ENCODE peak calls at places on chromosome 21, in seven cellular contexts. Y is CD8-positive, alpha-beta T cell; B is astrocyte of the spinal cord; X is PC-9; L is body of pancreas; D is foreskin fibroblast; W is heart left ventricle. F is an unnamed sample.

GRCh38 chr21:36846624-36847023 is 119.8 kb downstream of the HLCS start:
- DNase-seq in Y (no peak), W (no peak), X (no peak), B (no peak), D (no peak), L (no peak), F (no peak)

GRCh38 chr21:15837603-15838002 is 107.8 kb downstream of the USP25 start:
- DNase-seq in D (peak; percentile 23), W (no peak), X (no peak), B (peak; percentile 30), Y (no peak), L (no peak), F (no peak)

GRCh38 chr21:37914211-37914900 is 1.9 kb downstream of the KCNJ6 start:
- DNase-seq in L (no peak), D (no peak), W (no peak), Y (no peak), B (peak; percentile 15), X (no peak), F (no peak)

GRCh38 chr21:16370176-16370575 is 640.4 kb downstream of the USP25 start:
- DNase-seq in Y (no peak), B (no peak), D (no peak), W (no peak), L (no peak), X (no peak), F (no peak)

GRCh38 chr21:41141031-41141457 is 26.9 kb upstream of the BACE2 start:
- DNase-seq in L (peak; percentile 37), X (peak; percentile 52), W (no peak), Y (no peak), B (peak; percentile 27), D (no peak), F (no peak)

GRCh38 chr21:39852021-39852721 is 15.1 kb upstream of the PCP4 start:
- DNase-seq in D (no peak), Y (no peak), W (no peak), L (no peak), B (no peak), X (no peak), F (no peak)

GRCh38 chr21:36087362-36088138 is 17.7 kb downstream of the CBR1 start:
- DNase-seq in X (no peak), B (no peak), Y (no peak), L (no peak), D (peak; percentile 14), W (no peak), F (no peak)

GRCh38 chr21:15521644-15522001 is 208.2 kb upstream of the USP25 start:
- DNase-seq in D (no peak), B (no peak), W (no peak), Y (no peak), X (no peak), L (no peak), F (no peak)

GRCh38 chr21:14706712-14707111 is 160.6 kb upstream of the SAMSN1 start:
- DNase-seq in B (no peak), D (no peak), Y (no peak), X (no peak), L (no peak), W (no peak), F (no peak)

GRCh38 chr21:41677671-41678015 is 89.2 kb downstream of the RIPK4 start:
- DNase-seq in L (peak; percentile 70), W (no peak), D (no peak), Y (no peak), X (peak; percentile 38), B (no peak), F (no peak)

GRCh38 chr21:15005391-15005790 is 59.4 kb downstream of the NRIP1 start:
- DNase-seq in W (no peak), L (no peak), B (peak; percentile 45), Y (peak; percentile 7), D (no peak), X (no peak), F (no peak)

GRCh38 chr21:17343055-17343454 is 169.8 kb upstream of the CXADR start:
- DNase-seq in B (peak; percentile 13), W (no peak), Y (no peak), D (peak; percentile 1), L (no peak), X (no peak), F (no peak)

GRCh38 chr21:38142226-38142625 is 114.6 kb upstream of the KCNJ15 start:
- DNase-seq in L (no peak), Y (no peak), B (no peak), D (no peak), X (no peak), W (no peak), F (no peak)

GRCh38 chr21:42513151-42513984 is at the start of gene SLC37A1:
- DNase-seq in X (peak; percentile 33), D (no peak), Y (peak; percentile 29), L (no peak), W (peak; percentile 30), B (no peak), F (no peak)

GRCh38 chr21:39620856-39621255 is 8.1 kb downstream of the B3GALT5 start:
- DNase-seq in W (no peak), Y (no peak), L (no peak), B (no peak), X (no peak), D (no peak), F (no peak)

GRCh38 chr21:41961282-41961701 is 7.5 kb upstream of the C2CD2 start:
- DNase-seq in X (no peak), B (peak; percentile 57), L (no peak), Y (no peak), W (no peak), D (no peak), F (no peak)

DNA sequence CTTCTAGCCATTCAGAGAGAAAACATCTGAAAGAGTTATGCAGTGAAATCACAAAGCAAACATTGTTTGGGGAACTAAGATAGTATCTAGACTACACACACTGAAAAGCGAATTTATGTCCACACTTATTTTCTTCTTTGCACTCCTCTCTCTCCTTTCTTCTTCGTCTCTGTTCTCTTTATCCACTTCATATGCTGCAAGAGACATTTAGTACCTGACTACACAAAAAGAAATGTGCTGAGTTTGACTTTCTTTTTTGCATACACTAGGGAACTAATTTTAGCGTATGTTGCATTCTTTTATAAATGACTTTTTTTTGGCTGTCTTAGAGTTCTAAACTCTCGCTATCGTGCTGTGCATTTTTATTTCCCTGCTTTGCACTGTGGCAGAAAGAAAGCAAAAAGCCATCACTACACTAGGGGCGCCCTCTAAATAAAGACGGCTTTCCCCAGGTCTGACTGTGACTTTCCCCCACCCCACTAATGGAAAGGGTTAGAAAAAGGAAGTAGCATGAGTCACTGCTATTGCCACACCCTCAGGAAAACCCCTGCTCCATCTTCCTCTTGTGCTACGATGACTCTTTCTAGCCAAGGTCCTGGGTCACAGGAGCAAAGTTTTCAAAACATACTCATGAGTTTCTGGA is 65.7 kb downstream of the MAP3K7CL start:
- DNase-seq in X (peak; percentile 39), D (peak; percentile 94), Y (peak; percentile 32), L (peak; percentile 80), B (peak; percentile 89), W (peak; percentile 56), F (no peak)
- TF ChIP-seq CTCF in X (peak; percentile 49), D (peak; percentile 33), Y (peak; percentile 24), L (no peak), B (peak; percentile 29), W (no peak), F (peak; percentile 21)

DNA sequence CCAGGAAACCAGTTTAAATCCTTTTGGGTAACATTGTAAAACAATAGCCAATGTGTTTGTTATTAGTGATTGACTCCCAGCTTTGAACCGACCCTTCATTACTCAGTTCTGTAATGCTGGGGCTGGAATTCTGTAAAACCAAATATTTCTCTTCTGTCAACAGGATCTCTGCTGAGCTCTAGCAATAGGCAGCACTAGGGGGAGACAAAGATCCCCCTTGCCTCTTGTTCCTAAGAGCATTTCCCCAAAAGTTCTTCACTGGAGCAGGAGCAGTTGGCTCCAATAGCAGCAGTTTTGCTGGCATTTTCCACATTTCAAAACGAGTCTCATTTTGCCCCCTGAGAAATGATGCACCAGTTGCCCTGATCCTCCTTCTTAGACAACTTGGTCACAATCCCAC is 1671.1 kb downstream of the MRPL39 start:
- DNase-seq in B (peak; percentile 29), D (no peak), W (no peak), X (no peak), L (peak; percentile 11), Y (no peak), F (peak; percentile 57)
- TF ChIP-seq CTCF in B (peak; percentile 61), D (no peak), W (peak; percentile 23), X (peak; percentile 32), L (no peak), Y (no peak), F (peak; percentile 89)

DNA sequence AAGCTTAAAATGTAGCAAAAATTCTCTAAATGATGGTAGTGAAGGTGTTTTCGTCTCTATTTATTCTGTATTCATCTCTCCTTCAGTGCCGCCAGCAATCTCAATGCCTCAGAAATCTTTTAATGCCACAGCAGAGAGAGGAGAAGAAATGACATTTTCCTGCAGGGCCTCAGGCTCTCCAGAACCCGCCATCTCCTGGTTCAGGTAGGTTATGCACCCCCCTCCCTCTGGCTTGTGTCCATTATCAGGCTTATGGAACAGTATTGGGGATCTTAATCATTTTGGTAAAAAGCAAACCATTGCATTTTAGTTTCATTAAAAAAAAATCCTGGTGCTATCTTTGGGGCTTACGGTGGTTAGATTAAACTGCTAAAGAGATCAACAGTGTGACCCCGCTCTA is 326.1 kb downstream of the NCAM2 start:
- DNase-seq in Y (no peak), W (no peak), X (no peak), D (no peak), L (no peak), B (no peak), F (no peak)
- TF ChIP-seq CTCF in Y (no peak), W (no peak), X (no peak), D (peak; percentile 6), L (no peak), B (no peak), F (peak; percentile 40)

GRCh38 chr21:33699277-33699676 is 57.0 kb downstream of the ITSN1 start:
- DNase-seq in L (no peak), Y (no peak), W (no peak), B (no peak), X (no peak), D (no peak), F (no peak)
- TF ChIP-seq CTCF in L (no peak), Y (no peak), W (no peak), B (no peak), X (no peak), D (no peak), F (no peak)

GRCh38 chr21:44375281-44375651 is 21.8 kb downstream of the TRPM2 start:
- DNase-seq in W (peak; percentile 27), L (peak; percentile 61), D (no peak), X (no peak), Y (peak; percentile 30), B (no peak), F (no peak)
- TF ChIP-seq CTCF in W (no peak), L (no peak), D (no peak), X (no peak), Y (no peak), B (no peak), F (no peak)

GRCh38 chr21:19981938-19982337 is 1016.3 kb upstream of the NCAM2 start:
- DNase-seq in Y (no peak), W (no peak), D (no peak), X (no peak), L (no peak), B (no peak), F (no peak)
- TF ChIP-seq CTCF in Y (no peak), W (no peak), D (no peak), X (no peak), L (no peak), B (no peak), F (peak; percentile 10)

GRCh38 chr21:45874716-45875415 is 106.7 kb upstream of the COL6A1 start:
- DNase-seq in Y (no peak), L (peak; percentile 29), B (peak; percentile 98), W (no peak), X (no peak), D (peak; percentile 99), F (peak; percentile 78)
- TF ChIP-seq CTCF in Y (no peak), L (no peak), B (no peak), W (no peak), X (no peak), D (no peak), F (no peak)

F was measured in BE2C.